ENCODE peak calls at places on chromosomes 6 and 20, in seven cellular contexts. One of them, this sample, is unnamed.

GRCh38 chr6:108556250-108556649 is 4.5 kb upstream of the FOXO3 start:
- DNase-seq in lower leg skin: no peak
- DNase-seq in B cell: no peak
- DNase-seq in Caki2: no peak
- DNase-seq in RPMI7951: no peak
- DNase-seq in EH: no peak
- DNase-seq in substantia nigra: no peak
- DNase-seq in this sample: no peak

GRCh38 chr6:3911614-3912336 is 62.6 kb downstream of the FAM50B start:
- DNase-seq in substantia nigra: no peak
- DNase-seq in lower leg skin: peak
- DNase-seq in RPMI7951: peak
- DNase-seq in Caki2: peak
- DNase-seq in B cell: no peak
- DNase-seq in EH: peak
- DNase-seq in this sample: peak

GRCh38 chr6:71197770-71198169 is 90.8 kb upstream of the OGFRL1 start:
- DNase-seq in B cell: no peak
- DNase-seq in substantia nigra: no peak
- DNase-seq in lower leg skin: no peak
- DNase-seq in RPMI7951: peak
- DNase-seq in EH: peak
- DNase-seq in Caki2: no peak
- DNase-seq in this sample: peak

GRCh38 chr6:144285798-144286502 is 815 bp downstream of the UTRN start:
- DNase-seq in RPMI7951: peak
- DNase-seq in EH: peak
- DNase-seq in lower leg skin: peak
- DNase-seq in substantia nigra: peak
- DNase-seq in Caki2: peak
- DNase-seq in B cell: peak
- DNase-seq in this sample: peak

GRCh38 chr6:111973897-111974639 is 79.8 kb upstream of the CCN6 start:
- DNase-seq in substantia nigra: no peak
- DNase-seq in lower leg skin: no peak
- DNase-seq in B cell: no peak
- DNase-seq in EH: peak
- DNase-seq in Caki2: no peak
- DNase-seq in RPMI7951: peak
- DNase-seq in this sample: peak

GRCh38 chr6:21653902-21654301 is 60.4 kb downstream of the SOX4 start:
- DNase-seq in Caki2: no peak
- DNase-seq in substantia nigra: no peak
- DNase-seq in lower leg skin: no peak
- DNase-seq in EH: no peak
- DNase-seq in RPMI7951: no peak
- DNase-seq in B cell: no peak
- DNase-seq in this sample: no peak

GRCh38 chr20:39042279-39043150 is 80.4 kb downstream of the DHX35 start:
- DNase-seq in lower leg skin: peak
- DNase-seq in substantia nigra: no peak
- DNase-seq in EH: peak
- DNase-seq in RPMI7951: peak
- DNase-seq in Caki2: peak
- DNase-seq in B cell: no peak
- DNase-seq in this sample: peak

GRCh38 chr6:137866914-137867684 is at the start of gene TNFAIP3:
- DNase-seq in lower leg skin: peak
- DNase-seq in Caki2: peak
- DNase-seq in substantia nigra: peak
- DNase-seq in B cell: peak
- DNase-seq in EH: peak
- DNase-seq in RPMI7951: peak
- DNase-seq in this sample: peak

GRCh38 chr20:57999465-58000111 is 228.9 kb downstream of the ANKRD60 start:
- DNase-seq in substantia nigra: no peak
- DNase-seq in EH: no peak
- DNase-seq in RPMI7951: peak
- DNase-seq in B cell: peak
- DNase-seq in Caki2: no peak
- DNase-seq in lower leg skin: no peak
- DNase-seq in this sample: no peak

GRCh38 chr6:147507162-147508072 is 1.1 kb upstream of the SAMD5 start:
- DNase-seq in EH: peak
- DNase-seq in RPMI7951: peak
- DNase-seq in Caki2: peak
- DNase-seq in substantia nigra: no peak
- DNase-seq in B cell: no peak
- DNase-seq in lower leg skin: no peak
- DNase-seq in this sample: peak

GRCh38 chr6:100565439-100566104 is 100.9 kb upstream of the SIM1 start:
- DNase-seq in EH: no peak
- DNase-seq in substantia nigra: no peak
- DNase-seq in RPMI7951: no peak
- DNase-seq in B cell: no peak
- DNase-seq in Caki2: peak
- DNase-seq in lower leg skin: no peak
- DNase-seq in this sample: no peak

GRCh38 chr6:40798069-40798770 is 211.1 kb upstream of the LRFN2 start:
- DNase-seq in substantia nigra: no peak
- DNase-seq in B cell: no peak
- DNase-seq in EH: no peak
- DNase-seq in lower leg skin: no peak
- DNase-seq in RPMI7951: no peak
- DNase-seq in Caki2: no peak
- DNase-seq in this sample: no peak

GRCh38 chr6:18823782-18824386 is 436.7 kb downstream of the RNF144B start:
- DNase-seq in substantia nigra: no peak
- DNase-seq in EH: peak
- DNase-seq in B cell: peak
- DNase-seq in lower leg skin: no peak
- DNase-seq in Caki2: peak
- DNase-seq in RPMI7951: peak
- DNase-seq in this sample: peak

GRCh38 chr20:20551409-20551808 is 161.0 kb downstream of the RALGAPA2 start:
- DNase-seq in lower leg skin: no peak
- DNase-seq in Caki2: no peak
- DNase-seq in RPMI7951: no peak
- DNase-seq in B cell: no peak
- DNase-seq in EH: no peak
- DNase-seq in substantia nigra: no peak
- DNase-seq in this sample: no peak

GRCh38 chr20:22429175-22430153 is 154.9 kb downstream of the FOXA2 start:
- DNase-seq in B cell: no peak
- DNase-seq in Caki2: no peak
- DNase-seq in lower leg skin: no peak
- DNase-seq in EH: no peak
- DNase-seq in RPMI7951: no peak
- DNase-seq in substantia nigra: no peak
- DNase-seq in this sample: no peak

GRCh38 chr6:118371955-118372354 is 176.1 kb upstream of the PLN start:
- DNase-seq in RPMI7951: peak
- DNase-seq in lower leg skin: no peak
- DNase-seq in Caki2: no peak
- DNase-seq in EH: peak
- DNase-seq in substantia nigra: no peak
- DNase-seq in B cell: no peak
- DNase-seq in this sample: no peak

GRCh38 chr6:117463762-117464665 is 18.5 kb upstream of the DCBLD1 start:
- DNase-seq in Caki2: no peak
- DNase-seq in B cell: no peak
- DNase-seq in RPMI7951: peak
- DNase-seq in lower leg skin: no peak
- DNase-seq in EH: peak
- DNase-seq in substantia nigra: no peak
- DNase-seq in this sample: peak

GRCh38 chr6:155021680-155022079 is 26.6 kb downstream of the TIAM2 start:
- DNase-seq in RPMI7951: no peak
- DNase-seq in Caki2: no peak
- DNase-seq in substantia nigra: no peak
- DNase-seq in lower leg skin: peak
- DNase-seq in B cell: no peak
- DNase-seq in EH: no peak
- DNase-seq in this sample: no peak

GRCh38 chr6:26743157-26743821 is 83.7 kb upstream of the ZNF322 start:
- DNase-seq in B cell: no peak
- DNase-seq in substantia nigra: no peak
- DNase-seq in RPMI7951: peak
- DNase-seq in lower leg skin: no peak
- DNase-seq in Caki2: peak
- DNase-seq in EH: peak
- DNase-seq in this sample: peak

GRCh38 chr6:163714179-163714578 is 299.7 kb downstream of the QKI start:
- DNase-seq in lower leg skin: no peak
- DNase-seq in RPMI7951: no peak
- DNase-seq in substantia nigra: no peak
- DNase-seq in EH: no peak
- DNase-seq in Caki2: no peak
- DNase-seq in B cell: no peak
- DNase-seq in this sample: no peak

GRCh38 chr6:53432318-53433161 is 83.8 kb upstream of the ELOVL5 start:
- DNase-seq in RPMI7951: peak
- DNase-seq in B cell: no peak
- DNase-seq in lower leg skin: no peak
- DNase-seq in substantia nigra: no peak
- DNase-seq in EH: peak
- DNase-seq in Caki2: no peak
- DNase-seq in this sample: peak

GRCh38 chr6:163579880-163580295 is 165.4 kb downstream of the QKI start:
- DNase-seq in substantia nigra: peak
- DNase-seq in B cell: no peak
- DNase-seq in EH: peak
- DNase-seq in RPMI7951: no peak
- DNase-seq in Caki2: no peak
- DNase-seq in lower leg skin: no peak
- DNase-seq in this sample: no peak

GRCh38 chr6:44511126-44511525 is 123.6 kb downstream of the CDC5L start:
- DNase-seq in EH: no peak
- DNase-seq in lower leg skin: peak
- DNase-seq in Caki2: no peak
- DNase-seq in B cell: no peak
- DNase-seq in RPMI7951: no peak
- DNase-seq in substantia nigra: no peak
- DNase-seq in this sample: no peak

GRCh38 chr6:84618046-84618752 is 146.2 kb downstream of the TBX18 start:
- DNase-seq in B cell: no peak
- DNase-seq in EH: peak
- DNase-seq in substantia nigra: no peak
- DNase-seq in RPMI7951: peak
- DNase-seq in Caki2: no peak
- DNase-seq in lower leg skin: no peak
- DNase-seq in this sample: peak

GRCh38 chr20:20547221-20547875 is 165.1 kb downstream of the RALGAPA2 start:
- DNase-seq in RPMI7951: peak
- DNase-seq in EH: peak
- DNase-seq in B cell: no peak
- DNase-seq in lower leg skin: no peak
- DNase-seq in Caki2: no peak
- DNase-seq in substantia nigra: no peak
- DNase-seq in this sample: peak

GRCh38 chr6:112269165-112269564 is 14.8 kb upstream of the LAMA4 start:
- DNase-seq in EH: peak
- DNase-seq in lower leg skin: no peak
- DNase-seq in Caki2: no peak
- DNase-seq in RPMI7951: no peak
- DNase-seq in substantia nigra: no peak
- DNase-seq in B cell: no peak
- DNase-seq in this sample: peak

GRCh38 chr6:49576618-49577017 is 26.1 kb downstream of the C6orf141 start:
- DNase-seq in RPMI7951: no peak
- DNase-seq in B cell: no peak
- DNase-seq in substantia nigra: no peak
- DNase-seq in lower leg skin: no peak
- DNase-seq in EH: no peak
- DNase-seq in Caki2: no peak
- DNase-seq in this sample: no peak

GRCh38 chr6:79605968-79606764 is 25.0 kb upstream of the SH3BGRL2 start:
- DNase-seq in Caki2: no peak
- DNase-seq in EH: no peak
- DNase-seq in lower leg skin: no peak
- DNase-seq in B cell: no peak
- DNase-seq in substantia nigra: no peak
- DNase-seq in RPMI7951: no peak
- DNase-seq in this sample: peak

GRCh38 chr6:110528051-110528929 is 51.9 kb upstream of the SLC22A16 start:
- DNase-seq in EH: peak
- DNase-seq in RPMI7951: peak
- DNase-seq in B cell: peak
- DNase-seq in substantia nigra: peak
- DNase-seq in lower leg skin: no peak
- DNase-seq in Caki2: peak
- DNase-seq in this sample: peak

GRCh38 chr20:44104807-44105517 is 82.0 kb downstream of the JPH2 start:
- DNase-seq in EH: peak
- DNase-seq in B cell: no peak
- DNase-seq in Caki2: peak
- DNase-seq in substantia nigra: no peak
- DNase-seq in lower leg skin: peak
- DNase-seq in RPMI7951: peak
- DNase-seq in this sample: peak

This sample was measured in ELR.